ENCODE peak calls at places on chromosomes 7 and 10, in seven cellular contexts. One of them, this sample, is unnamed.

GRCh38 chr7:97499204-97499603 is 232.7 kb upstream of the TAC1 start:
- DNase-seq in AG10803: peak; percentile 3
- DNase-seq in uterus: no peak
- DNase-seq in astrocyte of the spinal cord: no peak
- DNase-seq in fibroblast of mammary gland: peak; percentile 32
- DNase-seq in lower lobe of right lung: no peak
- DNase-seq in psoas muscle: no peak
- DNase-seq in this sample: no peak

GRCh38 chr10:26798298-26798697 is 62.5 kb downstream of the ABI1 start:
- DNase-seq in psoas muscle: no peak
- DNase-seq in lower lobe of right lung: no peak
- DNase-seq in AG10803: no peak
- DNase-seq in uterus: no peak
- DNase-seq in fibroblast of mammary gland: no peak
- DNase-seq in astrocyte of the spinal cord: no peak
- DNase-seq in this sample: no peak

GRCh38 chr7:159064816-159065130 is 79.9 kb downstream of the VIPR2 start:
- DNase-seq in AG10803: no peak
- DNase-seq in astrocyte of the spinal cord: no peak
- DNase-seq in psoas muscle: no peak
- DNase-seq in uterus: no peak
- DNase-seq in fibroblast of mammary gland: no peak
- DNase-seq in lower lobe of right lung: no peak
- DNase-seq in this sample: no peak

GRCh38 chr7:111873963-111874693 is 311.8 kb upstream of the IMMP2L start:
- DNase-seq in psoas muscle: no peak
- DNase-seq in uterus: no peak
- DNase-seq in fibroblast of mammary gland: peak; percentile 64
- DNase-seq in AG10803: peak; percentile 23
- DNase-seq in astrocyte of the spinal cord: no peak
- DNase-seq in lower lobe of right lung: no peak
- DNase-seq in this sample: no peak

GRCh38 chr10:22433875-22434274 is 88.6 kb downstream of the SPAG6 start:
- DNase-seq in psoas muscle: no peak
- DNase-seq in astrocyte of the spinal cord: peak; percentile 89
- DNase-seq in lower lobe of right lung: no peak
- DNase-seq in AG10803: peak; percentile 94
- DNase-seq in fibroblast of mammary gland: peak; percentile 95
- DNase-seq in uterus: no peak
- DNase-seq in this sample: no peak

GRCh38 chr7:78130443-78131200 is 332.0 kb downstream of the PHTF2 start:
- DNase-seq in uterus: no peak
- DNase-seq in fibroblast of mammary gland: no peak
- DNase-seq in astrocyte of the spinal cord: no peak
- DNase-seq in lower lobe of right lung: peak; percentile 55
- DNase-seq in AG10803: peak; percentile 27
- DNase-seq in psoas muscle: no peak
- DNase-seq in this sample: no peak

GRCh38 chr7:158564648-158565005 is 23.0 kb downstream of the PTPRN2 start:
- DNase-seq in fibroblast of mammary gland: no peak
- DNase-seq in lower lobe of right lung: no peak
- DNase-seq in uterus: no peak
- DNase-seq in psoas muscle: no peak
- DNase-seq in AG10803: no peak
- DNase-seq in astrocyte of the spinal cord: no peak
- DNase-seq in this sample: no peak

GRCh38 chr10:35421553-35422178 is 85.4 kb downstream of the CCNY start:
- DNase-seq in astrocyte of the spinal cord: peak; percentile 88
- DNase-seq in psoas muscle: no peak
- DNase-seq in AG10803: peak; percentile 89
- DNase-seq in lower lobe of right lung: no peak
- DNase-seq in uterus: peak; percentile 52
- DNase-seq in fibroblast of mammary gland: peak; percentile 93
- DNase-seq in this sample: peak; percentile 41

GRCh38 chr10:103600956-103601569 is 107.6 kb downstream of the NEURL1 start:
- DNase-seq in psoas muscle: no peak
- DNase-seq in astrocyte of the spinal cord: no peak
- DNase-seq in AG10803: no peak
- DNase-seq in lower lobe of right lung: no peak
- DNase-seq in fibroblast of mammary gland: no peak
- DNase-seq in uterus: no peak
- DNase-seq in this sample: no peak

GRCh38 chr10:111973826-111974225 is 209.7 kb downstream of the GPAM start:
- DNase-seq in uterus: no peak
- DNase-seq in AG10803: no peak
- DNase-seq in psoas muscle: no peak
- DNase-seq in fibroblast of mammary gland: no peak
- DNase-seq in astrocyte of the spinal cord: no peak
- DNase-seq in lower lobe of right lung: no peak
- DNase-seq in this sample: no peak

GRCh38 chr10:909831-910230 is 21.7 kb downstream of the LARP4B start:
- DNase-seq in astrocyte of the spinal cord: peak; percentile 53
- DNase-seq in lower lobe of right lung: no peak
- DNase-seq in fibroblast of mammary gland: no peak
- DNase-seq in psoas muscle: no peak
- DNase-seq in uterus: no peak
- DNase-seq in AG10803: peak; percentile 64
- DNase-seq in this sample: no peak

GRCh38 chr10:8039323-8039922 is 15.1 kb upstream of the GATA3 start:
- DNase-seq in uterus: no peak
- DNase-seq in astrocyte of the spinal cord: no peak
- DNase-seq in lower lobe of right lung: no peak
- DNase-seq in AG10803: no peak
- DNase-seq in fibroblast of mammary gland: no peak
- DNase-seq in psoas muscle: no peak
- DNase-seq in this sample: no peak

GRCh38 chr7:137120690-137121089 is 222.8 kb downstream of the PTN start:
- DNase-seq in psoas muscle: no peak
- DNase-seq in AG10803: peak; percentile 21
- DNase-seq in uterus: no peak
- DNase-seq in fibroblast of mammary gland: no peak
- DNase-seq in astrocyte of the spinal cord: no peak
- DNase-seq in lower lobe of right lung: no peak
- DNase-seq in this sample: no peak

GRCh38 chr7:30365626-30366025 is 81.2 kb downstream of the ZNRF2 start:
- DNase-seq in psoas muscle: no peak
- DNase-seq in uterus: no peak
- DNase-seq in fibroblast of mammary gland: no peak
- DNase-seq in astrocyte of the spinal cord: no peak
- DNase-seq in lower lobe of right lung: no peak
- DNase-seq in AG10803: peak; percentile 62
- DNase-seq in this sample: no peak

GRCh38 chr10:116658152-116658551 is 37.4 kb downstream of the PNLIPRP2 start:
- DNase-seq in fibroblast of mammary gland: no peak
- DNase-seq in astrocyte of the spinal cord: no peak
- DNase-seq in psoas muscle: no peak
- DNase-seq in uterus: no peak
- DNase-seq in AG10803: no peak
- DNase-seq in lower lobe of right lung: no peak
- DNase-seq in this sample: no peak

GRCh38 chr10:72126184-72126871 is 38.0 kb upstream of the SPOCK2 start:
- DNase-seq in psoas muscle: no peak
- DNase-seq in astrocyte of the spinal cord: peak; percentile 70
- DNase-seq in fibroblast of mammary gland: peak; percentile 78
- DNase-seq in AG10803: peak; percentile 62
- DNase-seq in lower lobe of right lung: no peak
- DNase-seq in uterus: no peak
- DNase-seq in this sample: no peak

GRCh38 chr7:2800220-2800922 is 43.7 kb downstream of the GNA12 start:
- DNase-seq in AG10803: no peak
- DNase-seq in astrocyte of the spinal cord: no peak
- DNase-seq in fibroblast of mammary gland: no peak
- DNase-seq in uterus: no peak
- DNase-seq in lower lobe of right lung: no peak
- DNase-seq in psoas muscle: no peak
- DNase-seq in this sample: no peak

GRCh38 chr10:29204119-29204518 is 84.8 kb upstream of the LYZL1 start:
- DNase-seq in AG10803: no peak
- DNase-seq in uterus: no peak
- DNase-seq in lower lobe of right lung: no peak
- DNase-seq in fibroblast of mammary gland: no peak
- DNase-seq in psoas muscle: no peak
- DNase-seq in astrocyte of the spinal cord: no peak
- DNase-seq in this sample: no peak

GRCh38 chr7:128869944-128870285 is 7.3 kb downstream of the ATP6V1F start:
- DNase-seq in psoas muscle: no peak
- DNase-seq in uterus: no peak
- DNase-seq in AG10803: no peak
- DNase-seq in lower lobe of right lung: no peak
- DNase-seq in fibroblast of mammary gland: no peak
- DNase-seq in astrocyte of the spinal cord: no peak
- DNase-seq in this sample: no peak
- TF ChIP-seq CTCF in psoas muscle: no peak
- TF ChIP-seq CTCF in uterus: no peak
- TF ChIP-seq CTCF in AG10803: no peak
- TF ChIP-seq CTCF in lower lobe of right lung: no peak
- TF ChIP-seq CTCF in fibroblast of mammary gland: no peak
- TF ChIP-seq CTCF in astrocyte of the spinal cord: no peak
- TF ChIP-seq CTCF in this sample: no peak

GRCh38 chr10:101223274-101224059 is 5.8 kb downstream of the LBX1 start:
- DNase-seq in psoas muscle: no peak
- DNase-seq in astrocyte of the spinal cord: no peak
- DNase-seq in lower lobe of right lung: no peak
- DNase-seq in fibroblast of mammary gland: no peak
- DNase-seq in uterus: no peak
- DNase-seq in AG10803: no peak
- DNase-seq in this sample: no peak

GRCh38 chr10:101221479-101222246 is 7.6 kb downstream of the LBX1 start:
- DNase-seq in psoas muscle: no peak
- DNase-seq in AG10803: no peak
- DNase-seq in astrocyte of the spinal cord: no peak
- DNase-seq in fibroblast of mammary gland: peak; percentile 16
- DNase-seq in lower lobe of right lung: no peak
- DNase-seq in uterus: no peak
- DNase-seq in this sample: no peak

GRCh38 chr10:101224060-101224909 is 5.0 kb downstream of the LBX1 start:
- DNase-seq in AG10803: no peak
- DNase-seq in psoas muscle: no peak
- DNase-seq in fibroblast of mammary gland: no peak
- DNase-seq in lower lobe of right lung: no peak
- DNase-seq in astrocyte of the spinal cord: no peak
- DNase-seq in uterus: no peak
- DNase-seq in this sample: no peak

GRCh38 chr10:101222247-101222531 is 7.1 kb downstream of the LBX1 start:
- DNase-seq in AG10803: no peak
- DNase-seq in fibroblast of mammary gland: no peak
- DNase-seq in uterus: no peak
- DNase-seq in lower lobe of right lung: no peak
- DNase-seq in psoas muscle: no peak
- DNase-seq in astrocyte of the spinal cord: no peak
- DNase-seq in this sample: no peak

DNA sequence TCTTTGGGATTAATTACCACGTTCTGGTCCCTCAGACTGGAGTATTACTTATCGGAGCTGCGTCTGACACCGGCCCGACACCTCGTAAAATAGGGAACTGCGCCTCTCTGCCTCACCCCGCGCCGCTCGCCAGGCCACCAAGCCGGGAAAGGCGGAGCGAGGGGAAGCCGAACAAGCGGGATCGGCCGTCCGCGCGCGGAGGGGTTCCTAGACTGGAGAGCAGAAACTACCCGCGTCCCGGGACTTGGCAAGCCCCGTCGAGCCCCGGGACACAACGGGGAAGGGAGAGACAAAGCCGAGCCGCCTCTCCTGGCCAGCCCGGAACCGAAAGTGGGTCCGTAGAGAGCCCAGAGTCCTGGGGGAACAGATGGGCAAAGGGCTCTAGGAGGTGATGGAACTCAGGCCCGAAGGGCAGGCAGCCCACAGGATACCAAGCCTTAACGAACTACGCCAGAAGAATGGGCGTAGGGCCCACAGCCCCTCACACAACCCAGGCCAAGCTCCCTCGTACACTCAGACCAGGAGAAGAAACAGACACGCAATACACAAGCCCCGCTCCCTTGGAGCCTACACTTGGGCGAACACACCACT is 6.5 kb downstream of the LBX1 start:
- DNase-seq in lower lobe of right lung: no peak
- DNase-seq in psoas muscle: no peak
- DNase-seq in astrocyte of the spinal cord: no peak
- DNase-seq in AG10803: no peak
- DNase-seq in uterus: no peak
- DNase-seq in fibroblast of mammary gland: no peak
- DNase-seq in this sample: no peak
- H3K4me3 ChIP-seq in lower lobe of right lung: peak overlapping the region; percentile 49
- H3K4me3 ChIP-seq in psoas muscle: peak overlapping the region; percentile 86
- H3K4me3 ChIP-seq in astrocyte of the spinal cord: no peak overlapping the region
- H3K4me3 ChIP-seq in AG10803: peak overlapping the region; percentile 42
- H3K4me3 ChIP-seq in uterus: peak overlapping the region; percentile 26
- H3K4me3 ChIP-seq in fibroblast of mammary gland: peak overlapping the region; percentile 7
- H3K4me3 ChIP-seq in this sample: peak overlapping the region; percentile 48

DNA sequence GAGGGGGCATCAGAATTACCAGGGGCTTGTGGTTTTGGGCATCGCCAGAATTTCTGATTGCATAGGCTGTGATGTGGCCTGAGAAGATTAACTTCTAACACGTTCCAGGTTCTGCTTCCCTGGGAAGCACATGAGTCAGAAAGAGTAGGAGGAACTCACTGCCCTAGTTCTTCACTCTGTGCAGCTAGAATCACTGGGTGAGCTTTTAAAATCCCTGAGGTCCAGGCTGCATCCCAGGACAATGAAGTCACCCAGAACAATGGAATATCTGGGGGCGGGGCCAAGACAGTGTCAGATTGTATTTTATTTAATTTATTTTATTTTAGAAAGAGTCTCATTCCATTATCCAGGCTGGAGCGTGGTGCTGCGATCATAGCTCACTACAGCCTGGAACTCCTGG is 636.5 kb downstream of the CALN1 start:
- DNase-seq in uterus: no peak
- DNase-seq in AG10803: peak; percentile 3
- DNase-seq in astrocyte of the spinal cord: peak; percentile 38
- DNase-seq in lower lobe of right lung: no peak
- DNase-seq in fibroblast of mammary gland: peak; percentile 42
- DNase-seq in psoas muscle: no peak
- DNase-seq in this sample: no peak
- TF ChIP-seq CTCF in uterus: no peak
- TF ChIP-seq CTCF in AG10803: no peak
- TF ChIP-seq CTCF in astrocyte of the spinal cord: no peak
- TF ChIP-seq CTCF in lower lobe of right lung: no peak
- TF ChIP-seq CTCF in fibroblast of mammary gland: no peak
- TF ChIP-seq CTCF in psoas muscle: no peak
- TF ChIP-seq CTCF in this sample: no peak

GRCh38 chr7:143000648-143001047 is 26.3 kb downstream of the OR9A2 start:
- DNase-seq in psoas muscle: no peak
- DNase-seq in astrocyte of the spinal cord: no peak
- DNase-seq in lower lobe of right lung: no peak
- DNase-seq in uterus: no peak
- DNase-seq in fibroblast of mammary gland: no peak
- DNase-seq in AG10803: no peak
- DNase-seq in this sample: no peak

GRCh38 chr7:143002856-143003255 is 24.1 kb downstream of the OR9A2 start:
- DNase-seq in lower lobe of right lung: peak; percentile 47
- DNase-seq in uterus: no peak
- DNase-seq in astrocyte of the spinal cord: no peak
- DNase-seq in fibroblast of mammary gland: no peak
- DNase-seq in AG10803: no peak
- DNase-seq in psoas muscle: no peak
- DNase-seq in this sample: no peak

GRCh38 chr7:143002106-143002505 is 24.8 kb downstream of the OR9A2 start:
- DNase-seq in uterus: no peak
- DNase-seq in astrocyte of the spinal cord: no peak
- DNase-seq in AG10803: no peak
- DNase-seq in psoas muscle: no peak
- DNase-seq in fibroblast of mammary gland: peak; percentile 43
- DNase-seq in lower lobe of right lung: no peak
- DNase-seq in this sample: no peak

GRCh38 chr7:143005632-143006260 is 21.2 kb downstream of the OR9A2 start:
- DNase-seq in lower lobe of right lung: no peak
- DNase-seq in fibroblast of mammary gland: no peak
- DNase-seq in uterus: no peak
- DNase-seq in AG10803: no peak
- DNase-seq in astrocyte of the spinal cord: no peak
- DNase-seq in psoas muscle: no peak
- DNase-seq in this sample: no peak

GRCh38 chr7:143003393-143004051 is 23.4 kb downstream of the OR9A2 start:
- DNase-seq in psoas muscle: no peak
- DNase-seq in lower lobe of right lung: no peak
- DNase-seq in astrocyte of the spinal cord: peak; percentile 61
- DNase-seq in AG10803: peak; percentile 52
- DNase-seq in fibroblast of mammary gland: peak; percentile 66
- DNase-seq in uterus: no peak
- DNase-seq in this sample: no peak
- H3K4me3 ChIP-seq in psoas muscle: peak overlapping the region; percentile 35
- H3K4me3 ChIP-seq in lower lobe of right lung: peak overlapping the region; percentile 29
- H3K4me3 ChIP-seq in astrocyte of the spinal cord: no peak overlapping the region
- H3K4me3 ChIP-seq in AG10803: peak overlapping the region; percentile 2
- H3K4me3 ChIP-seq in fibroblast of mammary gland: peak overlapping the region; percentile 8
- H3K4me3 ChIP-seq in uterus: no peak overlapping the region
- H3K4me3 ChIP-seq in this sample: no peak overlapping the region

This sample was measured in tibial artery.